ENCODE peak calls at places on chromosomes 3 and 15, in six cellular contexts. One of them, this sample, is unnamed.

GRCh38 chr3:16290007-16290826 is 25.2 kb downstream of the OXNAD1 start:
- DNase-seq in fibroblast of mammary gland: peak; percentile 64
- DNase-seq in mammary epithelial cell: peak; percentile 28
- DNase-seq in neural crest cell: peak; percentile 23
- DNase-seq in GM12865: peak; percentile 56
- DNase-seq in WERI-Rb-1: peak; percentile 31
- DNase-seq in this sample: peak; percentile 26

GRCh38 chr15:96524676-96525417 is 194.3 kb downstream of the NR2F2 start:
- DNase-seq in mammary epithelial cell: no peak
- DNase-seq in WERI-Rb-1: no peak
- DNase-seq in GM12865: no peak
- DNase-seq in fibroblast of mammary gland: no peak
- DNase-seq in neural crest cell: no peak
- DNase-seq in this sample: no peak

GRCh38 chr15:89971592-89971997 is 29.5 kb upstream of the ZNF710 start:
- DNase-seq in fibroblast of mammary gland: peak; percentile 62
- DNase-seq in GM12865: peak; percentile 78
- DNase-seq in mammary epithelial cell: peak; percentile 39
- DNase-seq in WERI-Rb-1: peak; percentile 82
- DNase-seq in neural crest cell: peak; percentile 65
- DNase-seq in this sample: peak; percentile 78

GRCh38 chr3:160180581-160181216 is 44.5 kb upstream of the C3orf80 start:
- DNase-seq in GM12865: no peak
- DNase-seq in mammary epithelial cell: no peak
- DNase-seq in WERI-Rb-1: no peak
- DNase-seq in neural crest cell: no peak
- DNase-seq in fibroblast of mammary gland: peak; percentile 60
- DNase-seq in this sample: no peak

GRCh38 chr3:117545484-117545883 is 835.9 kb downstream of the TUSC7 start:
- DNase-seq in mammary epithelial cell: no peak
- DNase-seq in WERI-Rb-1: no peak
- DNase-seq in GM12865: no peak
- DNase-seq in neural crest cell: no peak
- DNase-seq in fibroblast of mammary gland: no peak
- DNase-seq in this sample: no peak

GRCh38 chr15:77578641-77579372 is 53.9 kb downstream of the LINGO1 start:
- DNase-seq in mammary epithelial cell: no peak
- DNase-seq in GM12865: peak; percentile 18
- DNase-seq in fibroblast of mammary gland: no peak
- DNase-seq in WERI-Rb-1: no peak
- DNase-seq in neural crest cell: no peak
- DNase-seq in this sample: no peak

GRCh38 chr3:43012189-43012588 is 33.1 kb downstream of the GASK1A start:
- DNase-seq in neural crest cell: no peak
- DNase-seq in fibroblast of mammary gland: no peak
- DNase-seq in mammary epithelial cell: no peak
- DNase-seq in GM12865: no peak
- DNase-seq in WERI-Rb-1: no peak
- DNase-seq in this sample: no peak

GRCh38 chr15:84947947-84948830 is 33.5 kb upstream of the PDE8A start:
- DNase-seq in mammary epithelial cell: peak; percentile 77
- DNase-seq in WERI-Rb-1: no peak
- DNase-seq in GM12865: no peak
- DNase-seq in fibroblast of mammary gland: peak; percentile 99
- DNase-seq in neural crest cell: no peak
- DNase-seq in this sample: no peak

GRCh38 chr3:179148446-179149238 is 485 bp downstream of the PIK3CA start:
- DNase-seq in mammary epithelial cell: peak; percentile 62
- DNase-seq in fibroblast of mammary gland: peak; percentile 22
- DNase-seq in WERI-Rb-1: peak; percentile 39
- DNase-seq in GM12865: peak; percentile 58
- DNase-seq in neural crest cell: peak; percentile 24
- DNase-seq in this sample: peak; percentile 46

GRCh38 chr15:90097475-90097874 is 4.8 kb downstream of the IDH2 start:
- DNase-seq in WERI-Rb-1: no peak
- DNase-seq in GM12865: peak; percentile 93
- DNase-seq in mammary epithelial cell: no peak
- DNase-seq in fibroblast of mammary gland: no peak
- DNase-seq in neural crest cell: no peak
- DNase-seq in this sample: peak; percentile 61

GRCh38 chr3:121998588-121999473 is 23.2 kb downstream of the ILDR1 start:
- DNase-seq in WERI-Rb-1: no peak
- DNase-seq in GM12865: peak; percentile 63
- DNase-seq in mammary epithelial cell: no peak
- DNase-seq in neural crest cell: no peak
- DNase-seq in fibroblast of mammary gland: no peak
- DNase-seq in this sample: no peak

GRCh38 chr3:55014081-55014480 is 86.2 kb upstream of the LRTM1 start:
- DNase-seq in fibroblast of mammary gland: peak; percentile 36
- DNase-seq in WERI-Rb-1: no peak
- DNase-seq in mammary epithelial cell: no peak
- DNase-seq in GM12865: no peak
- DNase-seq in neural crest cell: no peak
- DNase-seq in this sample: no peak

GRCh38 chr15:77493324-77493907 is 72.7 kb downstream of the HMG20A start:
- DNase-seq in fibroblast of mammary gland: peak; percentile 40
- DNase-seq in GM12865: peak; percentile 35
- DNase-seq in WERI-Rb-1: no peak
- DNase-seq in neural crest cell: no peak
- DNase-seq in mammary epithelial cell: no peak
- DNase-seq in this sample: peak; percentile 45

GRCh38 chr15:84874991-84875390 is 9.5 kb upstream of the SLC28A1 start:
- DNase-seq in mammary epithelial cell: no peak
- DNase-seq in fibroblast of mammary gland: no peak
- DNase-seq in WERI-Rb-1: no peak
- DNase-seq in neural crest cell: no peak
- DNase-seq in GM12865: no peak
- DNase-seq in this sample: no peak

GRCh38 chr15:51830279-51830806 is 890 bp downstream of the TMOD3 start:
- DNase-seq in mammary epithelial cell: peak; percentile 20
- DNase-seq in fibroblast of mammary gland: peak; percentile 41
- DNase-seq in GM12865: peak; percentile 37
- DNase-seq in WERI-Rb-1: no peak
- DNase-seq in neural crest cell: no peak
- DNase-seq in this sample: peak; percentile 32

GRCh38 chr3:124315215-124316033 is 323.5 kb upstream of the ROPN1 start:
- DNase-seq in neural crest cell: no peak
- DNase-seq in GM12865: no peak
- DNase-seq in WERI-Rb-1: no peak
- DNase-seq in mammary epithelial cell: peak; percentile 42
- DNase-seq in fibroblast of mammary gland: peak; percentile 52
- DNase-seq in this sample: no peak

GRCh38 chr3:27138562-27138961 is 230.6 kb downstream of the NEK10 start:
- DNase-seq in WERI-Rb-1: no peak
- DNase-seq in mammary epithelial cell: no peak
- DNase-seq in GM12865: no peak
- DNase-seq in fibroblast of mammary gland: no peak
- DNase-seq in neural crest cell: no peak
- DNase-seq in this sample: no peak

GRCh38 chr15:68475449-68475848 is 43.5 kb upstream of the ITGA11 start:
- DNase-seq in fibroblast of mammary gland: no peak
- DNase-seq in neural crest cell: no peak
- DNase-seq in WERI-Rb-1: no peak
- DNase-seq in GM12865: no peak
- DNase-seq in mammary epithelial cell: no peak
- DNase-seq in this sample: no peak

GRCh38 chr15:51198701-51199253 is 104.1 kb upstream of the TNFAIP8L3 start:
- DNase-seq in WERI-Rb-1: no peak
- DNase-seq in mammary epithelial cell: peak; percentile 12
- DNase-seq in neural crest cell: no peak
- DNase-seq in fibroblast of mammary gland: peak; percentile 18
- DNase-seq in GM12865: no peak
- DNase-seq in this sample: no peak

GRCh38 chr15:70538278-70538677 is 225.1 kb downstream of the UACA start:
- DNase-seq in neural crest cell: no peak
- DNase-seq in GM12865: no peak
- DNase-seq in WERI-Rb-1: no peak
- DNase-seq in fibroblast of mammary gland: no peak
- DNase-seq in mammary epithelial cell: no peak
- DNase-seq in this sample: no peak

GRCh38 chr15:80090879-80091503 is 31.5 kb downstream of the ZFAND6 start:
- DNase-seq in GM12865: no peak
- DNase-seq in mammary epithelial cell: no peak
- DNase-seq in neural crest cell: no peak
- DNase-seq in fibroblast of mammary gland: peak; percentile 15
- DNase-seq in WERI-Rb-1: no peak
- DNase-seq in this sample: no peak

GRCh38 chr3:73784647-73785420 is 160.1 kb upstream of the PDZRN3 start:
- DNase-seq in WERI-Rb-1: no peak
- DNase-seq in GM12865: no peak
- DNase-seq in mammary epithelial cell: no peak
- DNase-seq in fibroblast of mammary gland: peak; percentile 73
- DNase-seq in neural crest cell: no peak
- DNase-seq in this sample: no peak

GRCh38 chr3:178405456-178405970 is 130.7 kb upstream of the KCNMB2 start:
- DNase-seq in WERI-Rb-1: no peak
- DNase-seq in GM12865: no peak
- DNase-seq in mammary epithelial cell: no peak
- DNase-seq in neural crest cell: no peak
- DNase-seq in fibroblast of mammary gland: peak; percentile 56
- DNase-seq in this sample: no peak

GRCh38 chr3:66140763-66141372 is 79.9 kb upstream of the SLC25A26 start:
- DNase-seq in fibroblast of mammary gland: no peak
- DNase-seq in mammary epithelial cell: peak; percentile 57
- DNase-seq in neural crest cell: no peak
- DNase-seq in GM12865: peak; percentile 84
- DNase-seq in WERI-Rb-1: no peak
- DNase-seq in this sample: no peak

GRCh38 chr3:87148020-87148419 is 79.1 kb upstream of the CHMP2B start:
- DNase-seq in GM12865: no peak
- DNase-seq in mammary epithelial cell: no peak
- DNase-seq in fibroblast of mammary gland: no peak
- DNase-seq in WERI-Rb-1: no peak
- DNase-seq in neural crest cell: no peak
- DNase-seq in this sample: no peak

GRCh38 chr3:87147562-87147961 is 79.5 kb upstream of the CHMP2B start:
- DNase-seq in neural crest cell: no peak
- DNase-seq in mammary epithelial cell: no peak
- DNase-seq in fibroblast of mammary gland: no peak
- DNase-seq in GM12865: no peak
- DNase-seq in WERI-Rb-1: no peak
- DNase-seq in this sample: no peak

GRCh38 chr3:87145553-87145952 is 81.6 kb upstream of the CHMP2B start:
- DNase-seq in GM12865: peak; percentile 44
- DNase-seq in mammary epithelial cell: peak; percentile 16
- DNase-seq in WERI-Rb-1: peak; percentile 62
- DNase-seq in neural crest cell: no peak
- DNase-seq in fibroblast of mammary gland: peak; percentile 28
- DNase-seq in this sample: peak; percentile 6
- TF ChIP-seq CTCF in GM12865: peak; percentile 44
- TF ChIP-seq CTCF in mammary epithelial cell: peak; percentile 27
- TF ChIP-seq CTCF in WERI-Rb-1: peak; percentile 69
- TF ChIP-seq CTCF in neural crest cell: peak; percentile 30
- TF ChIP-seq CTCF in fibroblast of mammary gland: peak; percentile 40
- TF ChIP-seq CTCF in this sample: peak; percentile 58

GRCh38 chr3:97896547-97896946 is 74.7 kb downstream of the CRYBG3 start:
- DNase-seq in fibroblast of mammary gland: no peak
- DNase-seq in mammary epithelial cell: no peak
- DNase-seq in neural crest cell: no peak
- DNase-seq in GM12865: no peak
- DNase-seq in WERI-Rb-1: no peak
- DNase-seq in this sample: no peak
- TF ChIP-seq CTCF in fibroblast of mammary gland: no peak
- TF ChIP-seq CTCF in mammary epithelial cell: no peak
- TF ChIP-seq CTCF in neural crest cell: no peak
- TF ChIP-seq CTCF in GM12865: no peak
- TF ChIP-seq CTCF in WERI-Rb-1: no peak
- TF ChIP-seq CTCF in this sample: peak; percentile 2

GRCh38 chr3:185250247-185250646 is 3.6 kb downstream of the EHHADH start:
- DNase-seq in neural crest cell: no peak
- DNase-seq in mammary epithelial cell: no peak
- DNase-seq in fibroblast of mammary gland: no peak
- DNase-seq in GM12865: no peak
- DNase-seq in WERI-Rb-1: no peak
- DNase-seq in this sample: no peak
- TF ChIP-seq CTCF in neural crest cell: no peak
- TF ChIP-seq CTCF in mammary epithelial cell: no peak
- TF ChIP-seq CTCF in fibroblast of mammary gland: no peak
- TF ChIP-seq CTCF in GM12865: no peak
- TF ChIP-seq CTCF in WERI-Rb-1: no peak
- TF ChIP-seq CTCF in this sample: no peak

GRCh38 chr15:43241100-43241499 is 20.3 kb upstream of the EPB42 start:
- DNase-seq in neural crest cell: no peak
- DNase-seq in WERI-Rb-1: no peak
- DNase-seq in GM12865: no peak
- DNase-seq in mammary epithelial cell: no peak
- DNase-seq in fibroblast of mammary gland: peak; percentile 68
- DNase-seq in this sample: no peak

GRCh38 chr15:43239732-43240491 is 19.1 kb upstream of the EPB42 start:
- DNase-seq in neural crest cell: no peak
- DNase-seq in fibroblast of mammary gland: no peak
- DNase-seq in mammary epithelial cell: peak; percentile 14
- DNase-seq in GM12865: peak; percentile 68
- DNase-seq in WERI-Rb-1: no peak
- DNase-seq in this sample: peak; percentile 62

GRCh38 chr15:43244092-43244491 is 22.6 kb downstream of the TGM5 start:
- DNase-seq in mammary epithelial cell: no peak
- DNase-seq in GM12865: no peak
- DNase-seq in fibroblast of mammary gland: no peak
- DNase-seq in WERI-Rb-1: no peak
- DNase-seq in neural crest cell: no peak
- DNase-seq in this sample: no peak

GRCh38 chr15:43243246-43243645 is 22.4 kb upstream of the EPB42 start:
- DNase-seq in fibroblast of mammary gland: no peak
- DNase-seq in WERI-Rb-1: no peak
- DNase-seq in mammary epithelial cell: no peak
- DNase-seq in neural crest cell: no peak
- DNase-seq in GM12865: no peak
- DNase-seq in this sample: no peak

GRCh38 chr15:43242616-43243015 is 21.8 kb upstream of the EPB42 start:
- DNase-seq in neural crest cell: no peak
- DNase-seq in WERI-Rb-1: no peak
- DNase-seq in GM12865: no peak
- DNase-seq in fibroblast of mammary gland: no peak
- DNase-seq in mammary epithelial cell: no peak
- DNase-seq in this sample: no peak
- TF ChIP-seq CTCF in neural crest cell: no peak
- TF ChIP-seq CTCF in WERI-Rb-1: no peak
- TF ChIP-seq CTCF in GM12865: no peak
- TF ChIP-seq CTCF in fibroblast of mammary gland: no peak
- TF ChIP-seq CTCF in mammary epithelial cell: no peak
- TF ChIP-seq CTCF in this sample: no peak

This sample was measured in GM13977.